ENCODE peak calls at places on chromosomes 3 and 15, in seven cellular contexts. W is astrocyte of the spinal cord, C is upper lobe of right lung, K is fibroblast of lung, U is Calu3, M is adrenal gland, N is IMR-90. S is an unnamed sample.

GRCh38 chr3:146189519-146190173 is 28.7 kb upstream of the PLOD2 start:
- DNase-seq in W (peak; percentile 59), C (no peak), K (peak; percentile 47), U (peak; percentile 57), M (peak; percentile 27), N (peak; percentile 64), S (no peak)

GRCh38 chr3:124885466-124886167 is 1.5 kb downstream of the ITGB5 start:
- DNase-seq in W (peak; percentile 43), C (no peak), K (peak; percentile 36), U (no peak), M (no peak), N (no peak), S (no peak)

GRCh38 chr15:78035319-78035718 is 42.2 kb downstream of the TBC1D2B start:
- DNase-seq in W (no peak), C (no peak), K (peak; percentile 17), U (no peak), M (no peak), N (no peak), S (peak; percentile 59)

GRCh38 chr3:155001289-155002007 is 78.7 kb upstream of the MME start:
- DNase-seq in W (no peak), C (no peak), K (no peak), U (no peak), M (no peak), N (no peak), S (no peak)

GRCh38 chr3:171809513-171810277 is 588 bp downstream of the PLD1 start:
- DNase-seq in W (peak; percentile 93), C (peak; percentile 88), K (peak; percentile 94), U (peak; percentile 83), M (peak; percentile 68), N (peak; percentile 95), S (peak; percentile 67)

GRCh38 chr15:48962662-48963523 is 826 bp downstream of the SHC4 start:
- DNase-seq in W (peak; percentile 41), C (peak; percentile 64), K (peak; percentile 54), U (peak; percentile 18), M (peak; percentile 58), N (peak; percentile 61), S (no peak)

GRCh38 chr3:44554626-44555592 is at the start of gene ZKSCAN7:
- DNase-seq in W (peak; percentile 55), C (peak; percentile 84), K (peak; percentile 63), U (no peak), M (peak; percentile 50), N (peak; percentile 40), S (no peak)

GRCh38 chr15:45116482-45117326 is 2.6 kb downstream of the DUOXA2 start:
- DNase-seq in W (no peak), C (peak; percentile 63), K (no peak), U (no peak), M (no peak), N (no peak), S (no peak)

GRCh38 chr3:157786618-157787017 is 283.4 kb upstream of the VEPH1 start:
- DNase-seq in W (no peak), C (no peak), K (peak; percentile 54), U (no peak), M (no peak), N (peak; percentile 24), S (no peak)

GRCh38 chr15:39874890-39875549 is 45.0 kb downstream of the GPR176 start:
- DNase-seq in W (peak; percentile 43), C (no peak), K (peak; percentile 19), U (peak; percentile 10), M (no peak), N (no peak), S (no peak)

GRCh38 chr15:29776859-29777258 is 45.4 kb downstream of the TJP1 start:
- DNase-seq in W (no peak), C (no peak), K (no peak), U (no peak), M (no peak), N (no peak), S (no peak)

GRCh38 chr3:71541313-71541712 is 42.2 kb downstream of the FOXP1 start:
- DNase-seq in W (peak; percentile 45), C (no peak), K (peak; percentile 56), U (no peak), M (no peak), N (peak; percentile 59), S (no peak)

GRCh38 chr15:51652084-51652668 is 29.1 kb upstream of the SCG3 start:
- DNase-seq in W (no peak), C (no peak), K (no peak), U (no peak), M (no peak), N (no peak), S (no peak)

GRCh38 chr15:52018693-52019393 is at the start of gene MAPK6:
- DNase-seq in W (peak; percentile 93), C (peak; percentile 97), K (peak; percentile 84), U (peak; percentile 93), M (peak; percentile 96), N (peak; percentile 93), S (peak; percentile 92)

GRCh38 chr3:150388468-150389418 is 19.4 kb upstream of the TSC22D2 start:
- DNase-seq in W (peak; percentile 33), C (no peak), K (peak; percentile 50), U (no peak), M (no peak), N (no peak), S (no peak)

GRCh38 chr3:172138031-172138538 is 98.7 kb downstream of the FNDC3B start:
- DNase-seq in W (no peak), C (no peak), K (peak; percentile 72), U (peak; percentile 35), M (peak; percentile 11), N (no peak), S (no peak)

GRCh38 chr3:171892457-171892856 is 49.3 kb downstream of the TMEM212 start:
- DNase-seq in W (no peak), C (no peak), K (no peak), U (no peak), M (no peak), N (no peak), S (no peak)

GRCh38 chr3:27166888-27167287 is 202.3 kb downstream of the NEK10 start:
- DNase-seq in W (peak; percentile 95), C (no peak), K (peak; percentile 98), U (peak; percentile 65), M (no peak), N (peak; percentile 91), S (no peak)

GRCh38 chr15:73476704-73477216 is 33.8 kb downstream of the REC114 start:
- DNase-seq in W (no peak), C (no peak), K (no peak), U (no peak), M (no peak), N (no peak), S (no peak)

GRCh38 chr15:43505723-43506122 is 11.7 kb upstream of the MAP1A start:
- DNase-seq in W (peak; percentile 70), C (no peak), K (peak; percentile 81), U (no peak), M (no peak), N (peak; percentile 92), S (no peak)

GRCh38 chr15:72722071-72722696 is 36.2 kb downstream of the BBS4 start:
- DNase-seq in W (peak; percentile 79), C (peak; percentile 67), K (peak; percentile 64), U (peak; percentile 74), M (peak; percentile 42), N (peak; percentile 80), S (peak; percentile 61)

GRCh38 chr3:185330238-185330637 is 32.7 kb upstream of the MAP3K13 start:
- DNase-seq in W (no peak), C (peak; percentile 72), K (no peak), U (peak; percentile 60), M (no peak), N (no peak), S (peak; percentile 58)

GRCh38 chr15:36612063-36612788 is 32.8 kb downstream of the CDIN1 start:
- DNase-seq in W (peak; percentile 81), C (no peak), K (peak; percentile 94), U (no peak), M (no peak), N (peak; percentile 97), S (no peak)

GRCh38 chr3:13008114-13008995 is 64.9 kb downstream of the IQSEC1 start:
- DNase-seq in W (no peak), C (no peak), K (no peak), U (no peak), M (no peak), N (no peak), S (no peak)

DNA sequence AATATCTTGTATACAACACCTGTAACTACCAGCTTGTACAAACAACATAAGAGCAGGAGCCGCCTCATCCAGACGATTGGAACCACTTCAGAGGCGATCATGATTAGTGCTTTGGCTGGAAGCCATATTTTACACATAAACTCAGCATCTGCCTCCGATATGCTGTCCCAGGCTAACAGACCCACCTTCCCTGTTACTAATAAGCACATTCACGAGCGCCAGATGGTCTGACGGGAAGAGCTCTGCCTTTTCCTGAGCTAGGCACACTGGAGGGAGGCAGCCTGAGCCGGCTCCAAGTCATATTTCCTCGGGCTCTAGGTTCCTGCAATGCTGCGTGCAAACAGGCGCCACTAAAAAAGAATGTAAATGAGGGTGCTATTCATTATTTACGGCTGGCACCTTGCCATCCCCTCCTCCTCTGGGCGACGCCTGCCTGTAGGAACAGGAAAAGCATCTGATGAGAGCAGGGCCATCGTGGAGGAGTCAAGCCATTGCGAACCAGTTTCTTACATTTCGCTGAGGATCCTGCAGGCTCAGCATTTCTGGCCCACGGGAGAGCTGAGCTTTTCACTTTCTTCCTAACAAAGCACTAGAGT is 98.2 kb downstream of the ANXA2 start:
- DNase-seq in W (peak; percentile 6), C (no peak), K (peak; percentile 30), U (no peak), M (no peak), N (no peak), S (no peak)
- TF ChIP-seq CTCF in W (peak; percentile 20), C (peak; percentile 16), K (no peak), U (no peak), M (no peak), N (no peak), S (no peak)

DNA sequence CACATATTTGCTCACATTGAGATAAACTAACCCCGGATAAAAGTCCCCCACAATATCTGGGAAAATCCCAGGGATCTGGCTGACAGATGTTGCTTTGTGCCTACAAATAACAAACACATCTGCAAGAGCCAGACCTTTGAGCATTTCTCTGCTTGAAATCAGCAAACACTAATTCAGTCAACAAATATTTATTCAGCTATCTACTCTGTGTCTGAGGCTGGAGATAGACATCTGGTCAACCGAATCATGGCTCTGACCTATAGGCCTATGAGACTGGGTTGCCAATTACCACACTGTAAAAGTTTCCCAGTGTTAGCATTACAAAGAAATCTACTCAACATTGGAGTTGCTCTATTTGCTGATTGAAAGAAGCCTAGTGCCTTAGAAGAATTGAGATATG is 201.1 kb upstream of the CADPS start:
- DNase-seq in W (no peak), C (no peak), K (no peak), U (no peak), M (no peak), N (no peak), S (no peak)
- TF ChIP-seq CTCF in W (no peak), C (no peak), K (no peak), U (no peak), M (no peak), N (no peak), S (no peak)

DNA sequence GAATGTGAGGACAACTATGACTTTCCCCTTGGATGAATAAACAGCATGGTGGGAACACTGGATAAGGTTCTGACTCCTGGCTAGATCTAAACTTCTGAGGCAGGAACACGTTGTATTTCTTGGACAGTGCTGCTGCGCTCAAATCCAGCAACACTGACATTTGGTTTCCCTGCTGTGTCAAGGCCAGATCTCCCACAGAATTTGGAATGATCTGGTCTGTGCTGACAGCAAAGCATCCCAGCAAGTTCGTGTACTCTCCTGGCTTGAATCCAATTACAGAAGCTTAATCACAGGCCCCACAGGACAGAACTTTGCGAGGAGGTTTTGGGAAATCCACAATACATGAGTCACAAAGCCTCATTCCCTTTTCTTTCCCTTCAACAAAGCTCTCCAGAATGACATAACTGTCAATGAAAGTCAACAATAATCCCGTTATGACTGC is 92.5 kb downstream of the ADAMTS9 start:
- DNase-seq in W (peak; percentile 97), C (no peak), K (peak; percentile 90), U (no peak), M (peak; percentile 54), N (peak; percentile 70), S (no peak)
- TF ChIP-seq CTCF in W (no peak), C (no peak), K (no peak), U (no peak), M (no peak), N (no peak), S (no peak)

GRCh38 chr3:163916596-163917560 is 1161.4 kb downstream of the SI start:
- DNase-seq in W (no peak), C (no peak), K (no peak), U (peak; percentile 57), M (no peak), N (no peak), S (no peak)
- TF ChIP-seq CTCF in W (no peak), C (peak; percentile 16), K (no peak), U (peak; percentile 37), M (no peak), N (no peak), S (no peak)